ENCODE peak calls at places on chromosomes 13 and 19, in nine cellular contexts. One of them, this sample, is unnamed. For H3K4me1, the result is how much of the 10 kb centered on the place peaks cover.

GRCh38 chr19:3039125-3039524 is 10.0 kb upstream of the TLE2 start:
- DNase-seq in heart right ventricle: no peak
- DNase-seq in right lobe of liver: no peak
- DNase-seq in cardiac muscle cell: no peak
- DNase-seq in A549: no peak
- DNase-seq in ovary: no peak
- DNase-seq in uterus: no peak
- DNase-seq in fibroblast of lung: no peak
- DNase-seq in left ventricle myocardium inferior: no peak
- DNase-seq in this sample: no peak

GRCh38 chr13:86870388-86870966 is 800.7 kb upstream of the SLITRK5 start:
- DNase-seq in heart right ventricle: no peak
- DNase-seq in right lobe of liver: no peak
- DNase-seq in cardiac muscle cell: peak
- DNase-seq in A549: peak
- DNase-seq in ovary: no peak
- DNase-seq in uterus: no peak
- DNase-seq in fibroblast of lung: peak
- DNase-seq in left ventricle myocardium inferior: no peak
- DNase-seq in this sample: no peak

GRCh38 chr19:8451885-8452284 is 7.1 kb downstream of the HNRNPM start:
- DNase-seq in heart right ventricle: no peak
- DNase-seq in right lobe of liver: no peak
- DNase-seq in cardiac muscle cell: no peak
- DNase-seq in A549: peak
- DNase-seq in ovary: no peak
- DNase-seq in uterus: no peak
- DNase-seq in fibroblast of lung: peak
- DNase-seq in left ventricle myocardium inferior: no peak
- DNase-seq in this sample: no peak

GRCh38 chr19:4673216-4673615 is 3.1 kb upstream of the MYDGF start:
- DNase-seq in heart right ventricle: no peak
- DNase-seq in right lobe of liver: no peak
- DNase-seq in cardiac muscle cell: no peak
- DNase-seq in A549: no peak
- DNase-seq in ovary: no peak
- DNase-seq in uterus: no peak
- DNase-seq in fibroblast of lung: no peak
- DNase-seq in left ventricle myocardium inferior: no peak
- DNase-seq in this sample: no peak

GRCh38 chr19:45800009-45800553 is 7.4 kb upstream of the DMWD start:
- DNase-seq in heart right ventricle: no peak
- DNase-seq in right lobe of liver: no peak
- DNase-seq in cardiac muscle cell: no peak
- DNase-seq in A549: peak
- DNase-seq in ovary: no peak
- DNase-seq in uterus: no peak
- DNase-seq in fibroblast of lung: peak
- DNase-seq in left ventricle myocardium inferior: no peak
- DNase-seq in this sample: no peak

GRCh38 chr19:5743640-5744039 is 23.2 kb downstream of the CATSPERD start:
- DNase-seq in heart right ventricle: no peak
- DNase-seq in right lobe of liver: no peak
- DNase-seq in cardiac muscle cell: no peak
- DNase-seq in A549: no peak
- DNase-seq in ovary: no peak
- DNase-seq in uterus: no peak
- DNase-seq in fibroblast of lung: no peak
- DNase-seq in left ventricle myocardium inferior: no peak
- DNase-seq in this sample: no peak

GRCh38 chr13:99506632-99507031 is 5.4 kb downstream of the TM9SF2 start:
- DNase-seq in heart right ventricle: no peak
- DNase-seq in right lobe of liver: no peak
- DNase-seq in cardiac muscle cell: no peak
- DNase-seq in A549: no peak
- DNase-seq in ovary: no peak
- DNase-seq in uterus: no peak
- DNase-seq in fibroblast of lung: no peak
- DNase-seq in left ventricle myocardium inferior: no peak
- DNase-seq in this sample: no peak

GRCh38 chr19:19356901-19357566 is 36.4 kb downstream of the MAU2 start:
- DNase-seq in heart right ventricle: no peak
- DNase-seq in right lobe of liver: no peak
- DNase-seq in cardiac muscle cell: no peak
- DNase-seq in A549: no peak
- DNase-seq in ovary: no peak
- DNase-seq in uterus: no peak
- DNase-seq in fibroblast of lung: no peak
- DNase-seq in left ventricle myocardium inferior: no peak
- DNase-seq in this sample: no peak

GRCh38 chr13:73082471-73082870 is 23.7 kb downstream of the KLF5 start:
- DNase-seq in heart right ventricle: no peak
- DNase-seq in right lobe of liver: no peak
- DNase-seq in cardiac muscle cell: no peak
- DNase-seq in A549: no peak
- DNase-seq in ovary: no peak
- DNase-seq in uterus: no peak
- DNase-seq in fibroblast of lung: no peak
- DNase-seq in left ventricle myocardium inferior: no peak
- DNase-seq in this sample: no peak

GRCh38 chr19:4206818-4207484 is 22.4 kb upstream of the EBI3 start:
- DNase-seq in heart right ventricle: no peak
- DNase-seq in right lobe of liver: no peak
- DNase-seq in cardiac muscle cell: no peak
- DNase-seq in A549: peak
- DNase-seq in ovary: no peak
- DNase-seq in uterus: no peak
- DNase-seq in fibroblast of lung: peak
- DNase-seq in left ventricle myocardium inferior: no peak
- DNase-seq in this sample: no peak

GRCh38 chr19:16259385-16260159 is 61.9 kb downstream of the AP1M1 start:
- DNase-seq in heart right ventricle: no peak
- DNase-seq in right lobe of liver: no peak
- DNase-seq in cardiac muscle cell: no peak
- DNase-seq in A549: no peak
- DNase-seq in ovary: no peak
- DNase-seq in uterus: no peak
- DNase-seq in fibroblast of lung: no peak
- DNase-seq in left ventricle myocardium inferior: no peak
- DNase-seq in this sample: no peak

GRCh38 chr13:100182894-100183490 is 94.1 kb downstream of the PCCA start:
- DNase-seq in heart right ventricle: no peak
- DNase-seq in right lobe of liver: no peak
- DNase-seq in cardiac muscle cell: no peak
- DNase-seq in A549: no peak
- DNase-seq in ovary: no peak
- DNase-seq in uterus: no peak
- DNase-seq in fibroblast of lung: no peak
- DNase-seq in left ventricle myocardium inferior: no peak
- DNase-seq in this sample: no peak

GRCh38 chr19:7718668-7719067 is 13.2 kb downstream of the CLEC4G start:
- DNase-seq in heart right ventricle: no peak
- DNase-seq in right lobe of liver: peak
- DNase-seq in cardiac muscle cell: no peak
- DNase-seq in A549: no peak
- DNase-seq in ovary: no peak
- DNase-seq in uterus: no peak
- DNase-seq in fibroblast of lung: no peak
- DNase-seq in left ventricle myocardium inferior: no peak
- DNase-seq in this sample: no peak

GRCh38 chr19:4870025-4870700 is 2.7 kb upstream of the PLIN3 start:
- DNase-seq in heart right ventricle: no peak
- DNase-seq in right lobe of liver: peak
- DNase-seq in cardiac muscle cell: no peak
- DNase-seq in A549: peak
- DNase-seq in ovary: peak
- DNase-seq in uterus: no peak
- DNase-seq in fibroblast of lung: peak
- DNase-seq in left ventricle myocardium inferior: no peak
- DNase-seq in this sample: peak

GRCh38 chr19:50312967-50313811 is 16.0 kb downstream of the KCNC3 start:
- DNase-seq in heart right ventricle: no peak
- DNase-seq in right lobe of liver: no peak
- DNase-seq in cardiac muscle cell: no peak
- DNase-seq in A549: no peak
- DNase-seq in ovary: no peak
- DNase-seq in uterus: no peak
- DNase-seq in fibroblast of lung: no peak
- DNase-seq in left ventricle myocardium inferior: no peak
- DNase-seq in this sample: no peak

GRCh38 chr19:18233224-18233825 is 7.1 kb upstream of the PDE4C start:
- DNase-seq in heart right ventricle: no peak
- DNase-seq in right lobe of liver: peak
- DNase-seq in cardiac muscle cell: peak
- DNase-seq in A549: peak
- DNase-seq in ovary: peak
- DNase-seq in uterus: peak
- DNase-seq in fibroblast of lung: peak
- DNase-seq in left ventricle myocardium inferior: no peak
- DNase-seq in this sample: peak

GRCh38 chr19:3129112-3129511 is 6.7 kb upstream of the GNA15 start:
- DNase-seq in heart right ventricle: no peak
- DNase-seq in right lobe of liver: no peak
- DNase-seq in cardiac muscle cell: no peak
- DNase-seq in A549: peak
- DNase-seq in ovary: no peak
- DNase-seq in uterus: no peak
- DNase-seq in fibroblast of lung: peak
- DNase-seq in left ventricle myocardium inferior: no peak
- DNase-seq in this sample: no peak

GRCh38 chr19:5718032-5718578 is 1.8 kb downstream of the LONP1 start:
- DNase-seq in heart right ventricle: no peak
- DNase-seq in right lobe of liver: no peak
- DNase-seq in cardiac muscle cell: no peak
- DNase-seq in A549: no peak
- DNase-seq in ovary: no peak
- DNase-seq in uterus: no peak
- DNase-seq in fibroblast of lung: peak
- DNase-seq in left ventricle myocardium inferior: no peak
- DNase-seq in this sample: no peak

DNA sequence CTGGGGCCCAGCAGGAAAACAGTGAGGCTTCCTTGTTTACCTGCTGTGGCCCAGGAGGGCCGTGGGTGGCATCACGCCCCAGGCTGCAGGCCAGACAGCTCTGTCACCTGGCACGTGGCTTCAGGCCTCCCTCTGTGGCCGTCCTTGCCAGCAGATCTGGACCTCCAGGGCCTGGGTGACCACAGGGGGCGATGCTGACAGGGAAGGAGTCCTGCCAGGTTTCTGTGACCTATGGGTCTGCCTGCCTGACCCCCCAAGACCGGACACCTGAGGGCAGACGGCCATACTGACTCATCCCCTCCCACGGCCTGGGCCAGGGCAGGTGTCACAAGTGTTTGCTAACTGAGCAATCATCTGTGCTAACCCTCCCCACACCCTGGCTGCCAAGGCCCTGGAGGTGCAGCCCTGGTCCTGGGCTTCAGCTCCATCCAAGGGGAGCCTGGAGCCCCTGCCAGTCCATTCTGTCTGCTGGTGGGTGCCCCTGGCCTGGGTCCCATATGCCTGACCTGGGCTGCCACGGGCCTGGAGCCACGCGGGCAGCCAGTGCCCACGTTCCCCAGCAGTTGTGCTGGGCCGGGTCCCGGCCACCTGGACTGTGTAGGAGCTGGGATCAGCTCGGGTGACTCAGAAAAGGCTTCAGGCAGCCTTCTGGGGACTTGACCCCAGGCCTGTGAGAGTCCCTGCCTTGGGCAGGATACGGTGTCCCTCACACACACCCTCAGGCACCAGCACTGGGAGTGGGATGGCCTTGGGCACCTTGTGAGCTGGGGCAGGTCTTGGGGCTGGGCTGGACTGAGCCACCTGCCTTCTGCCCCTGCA is 3.7 kb downstream of the CDC34 start:
- DNase-seq in heart right ventricle: no peak
- DNase-seq in right lobe of liver: peak
- DNase-seq in cardiac muscle cell: no peak
- DNase-seq in A549: no peak
- DNase-seq in ovary: peak
- DNase-seq in uterus: no peak
- DNase-seq in fibroblast of lung: no peak
- DNase-seq in left ventricle myocardium inferior: no peak
- DNase-seq in this sample: no peak
- H3K27ac ChIP-seq in heart right ventricle: peak
- H3K27ac ChIP-seq in right lobe of liver: no peak
- H3K27ac ChIP-seq in cardiac muscle cell: no peak
- H3K27ac ChIP-seq in A549: peak
- H3K27ac ChIP-seq in ovary: no peak
- H3K27ac ChIP-seq in uterus: no peak
- H3K27ac ChIP-seq in fibroblast of lung: peak
- H3K27ac ChIP-seq in left ventricle myocardium inferior: peak
- H3K27ac ChIP-seq in this sample: no peak

GRCh38 chr19:40802300-40803169 is 3.5 kb downstream of the EGLN2 start:
- DNase-seq in heart right ventricle: peak
- DNase-seq in right lobe of liver: no peak
- DNase-seq in cardiac muscle cell: no peak
- DNase-seq in A549: no peak
- DNase-seq in ovary: peak
- DNase-seq in uterus: peak
- DNase-seq in fibroblast of lung: no peak
- DNase-seq in left ventricle myocardium inferior: peak
- DNase-seq in this sample: peak
- H3K4me1 ChIP-seq in heart right ventricle: half or more
- H3K4me1 ChIP-seq in right lobe of liver: half or more
- H3K4me1 ChIP-seq in cardiac muscle cell: under half
- H3K4me1 ChIP-seq in A549: half or more
- H3K4me1 ChIP-seq in ovary: half or more
- H3K4me1 ChIP-seq in uterus: under half
- H3K4me1 ChIP-seq in fibroblast of lung: half or more
- H3K4me1 ChIP-seq in left ventricle myocardium inferior: half or more
- H3K4me1 ChIP-seq in this sample: half or more

DNA sequence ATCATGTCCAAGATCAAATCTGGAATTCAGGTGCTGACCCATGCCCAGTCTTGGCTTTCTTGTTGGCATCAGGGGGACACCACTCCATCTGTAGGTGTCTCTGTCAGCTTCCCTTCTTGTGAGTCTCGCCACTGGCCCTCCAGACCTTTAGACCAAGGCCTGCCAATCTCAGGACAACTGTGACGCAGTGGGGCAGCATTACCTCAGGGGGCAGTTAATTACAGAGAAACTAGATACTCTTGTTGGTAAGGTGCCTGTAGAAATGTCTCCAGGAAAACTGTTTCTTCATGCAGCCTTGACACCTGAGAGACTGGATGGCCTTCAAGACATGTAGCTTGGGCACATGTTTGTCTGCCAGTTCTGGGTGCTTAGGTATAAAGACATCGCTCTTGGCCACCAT is 46.7 kb upstream of the DACH1 start:
- DNase-seq in heart right ventricle: no peak
- DNase-seq in right lobe of liver: no peak
- DNase-seq in cardiac muscle cell: no peak
- DNase-seq in A549: no peak
- DNase-seq in ovary: no peak
- DNase-seq in uterus: no peak
- DNase-seq in fibroblast of lung: no peak
- DNase-seq in left ventricle myocardium inferior: no peak
- DNase-seq in this sample: no peak
- H3K27ac ChIP-seq in heart right ventricle: no peak
- H3K27ac ChIP-seq in right lobe of liver: no peak
- H3K27ac ChIP-seq in cardiac muscle cell: no peak
- H3K27ac ChIP-seq in A549: no peak
- H3K27ac ChIP-seq in ovary: no peak
- H3K27ac ChIP-seq in uterus: no peak
- H3K27ac ChIP-seq in fibroblast of lung: no peak
- H3K27ac ChIP-seq in left ventricle myocardium inferior: no peak
- H3K27ac ChIP-seq in this sample: no peak

GRCh38 chr19:30330266-30330665 is 41.9 kb upstream of the ZNF536 start:
- DNase-seq in heart right ventricle: no peak
- DNase-seq in right lobe of liver: no peak
- DNase-seq in cardiac muscle cell: no peak
- DNase-seq in A549: no peak
- DNase-seq in ovary: no peak
- DNase-seq in uterus: no peak
- DNase-seq in fibroblast of lung: no peak
- DNase-seq in left ventricle myocardium inferior: no peak
- DNase-seq in this sample: no peak
- H3K4me1 ChIP-seq in heart right ventricle: under half
- H3K4me1 ChIP-seq in right lobe of liver: under half
- H3K4me1 ChIP-seq in cardiac muscle cell: under half
- H3K4me1 ChIP-seq in A549: under half
- H3K4me1 ChIP-seq in ovary: under half
- H3K4me1 ChIP-seq in uterus: under half
- H3K4me1 ChIP-seq in fibroblast of lung: under half
- H3K4me1 ChIP-seq in left ventricle myocardium inferior: under half
- H3K4me1 ChIP-seq in this sample: under half

This sample was measured in testis.